ENCODE peak calls at places on chromosomes 5 and 9, in nine cellular contexts. W is activated CD4-positive, alpha-beta T cell treated with anti-CD3 and anti-CD28 coated beads, Interleukin-2, amount 50 U/mL, for 1 hour; H is adrenal gland; B is non-pigmented ciliary epithelial cell; G is ELR; A is OCI-LY7; P is kidney glomerular epithelial cell; D is activated naive CD8-positive, alpha-beta T cell treated with anti-CD3 and anti-CD28 coated beads for 36 hours; X is germinal center. K is an unnamed sample.
A peak's percentile ranks its signal among the peaks of the same experiment; 100 is the strongest.

GRCh38 chr9:133153227-133154096 is 10.3 kb downstream of the GBGT1 start:
- DNase-seq in A (no peak), X (no peak), W (no peak), H (no peak), P (no peak), D (no peak), G (no peak), B (no peak), K (no peak)

GRCh38 chr9:134993996-134994720 is 76.4 kb upstream of the FCN1 start:
- DNase-seq in A (no peak), P (no peak), D (no peak), H (no peak), B (no peak), X (no peak), W (no peak), G (no peak), K (no peak)

GRCh38 chr9:33193818-33194217 is 26.7 kb upstream of the B4GALT1 start:
- DNase-seq in B (no peak), P (no peak), A (no peak), G (peak; percentile 22), H (no peak), W (no peak), X (no peak), D (no peak), K (no peak)

GRCh38 chr9:8627944-8628679 is 828.5 kb upstream of the DMAC1 start:
- DNase-seq in W (no peak), D (no peak), B (no peak), G (no peak), A (no peak), P (no peak), X (no peak), H (no peak), K (no peak)

GRCh38 chr9:72633966-72634365 is 112.6 kb downstream of the TMC1 start:
- DNase-seq in H (no peak), W (no peak), D (peak; percentile 10), A (no peak), P (no peak), X (no peak), G (peak; percentile 61), B (peak; percentile 57), K (no peak)

GRCh38 chr9:281753-282645 is 67.3 kb downstream of the DOCK8 start:
- DNase-seq in P (no peak), X (no peak), B (no peak), G (no peak), H (no peak), W (peak; percentile 25), D (peak; percentile 12), A (no peak), K (no peak)

GRCh38 chr9:137147091-137147792 is 8.3 kb downstream of the GRIN1 start:
- DNase-seq in P (no peak), X (no peak), G (no peak), W (no peak), H (no peak), D (no peak), A (no peak), B (no peak), K (no peak)

GRCh38 chr5:72692273-72692672 is 124.2 kb upstream of the TNPO1 start:
- DNase-seq in H (no peak), A (no peak), D (no peak), P (no peak), W (no peak), B (no peak), G (peak; percentile 11), X (no peak), K (no peak)

GRCh38 chr5:176844706-176845391 is 34.5 kb downstream of the UNC5A start:
- DNase-seq in X (no peak), H (peak; percentile 88), D (no peak), G (peak; percentile 66), A (no peak), W (no peak), P (no peak), B (no peak), K (no peak)

GRCh38 chr5:135834639-135835529 is at the start of gene SLC25A48:
- DNase-seq in W (no peak), H (peak; percentile 25), B (no peak), G (peak; percentile 61), A (no peak), P (peak; percentile 32), X (peak; percentile 71), D (peak; percentile 57), K (no peak)

GRCh38 chr5:132176543-132176945 is 51.1 kb downstream of the P4HA2 start:
- DNase-seq in G (no peak), B (no peak), H (no peak), X (no peak), A (peak; percentile 40), W (no peak), D (peak; percentile 14), P (no peak), K (no peak)

GRCh38 chr5:53091304-53091703 is 18.3 kb downstream of the MOCS2 start:
- DNase-seq in B (no peak), P (peak; percentile 80), W (no peak), A (no peak), G (peak; percentile 86), H (no peak), X (no peak), D (no peak), K (no peak)

GRCh38 chr5:78829811-78830499 is 155.2 kb downstream of the ARSB start:
- DNase-seq in D (no peak), B (no peak), P (no peak), H (peak; percentile 80), A (no peak), X (no peak), G (no peak), W (no peak), K (no peak)

GRCh38 chr9:134731497-134732391 is 90.1 kb downstream of the COL5A1 start:
- DNase-seq in H (no peak), P (no peak), W (no peak), G (no peak), B (no peak), A (no peak), X (no peak), D (no peak), K (no peak)

GRCh38 chr5:64784451-64785025 is 15.8 kb downstream of the CWC27 start:
- DNase-seq in P (peak; percentile 75), H (peak; percentile 90), B (peak; percentile 55), W (peak; percentile 68), D (peak; percentile 56), G (peak; percentile 85), X (peak; percentile 12), A (peak; percentile 83), K (peak; percentile 82)

GRCh38 chr5:102807878-102808502 is 52.9 kb downstream of the PAM start:
- DNase-seq in D (no peak), H (peak; percentile 62), B (peak; percentile 55), G (peak; percentile 60), X (no peak), W (no peak), A (no peak), P (peak; percentile 13), K (no peak)

GRCh38 chr9:117435630-117436261 is 20.9 kb upstream of the ASTN2 start:
- DNase-seq in B (no peak), P (no peak), A (no peak), D (no peak), W (no peak), X (no peak), H (no peak), G (no peak), K (no peak)

GRCh38 chr9:36461341-36461740 is 61.3 kb upstream of the RNF38 start:
- DNase-seq in G (no peak), W (no peak), H (no peak), B (no peak), X (no peak), P (no peak), A (no peak), D (no peak), K (no peak)